ENCODE peak calls at places on chromosome 10, in seven cellular contexts. I is Caco-2, C is HFFc6, O is fibroblast of lung, G is thoracic aorta, U is hepatocyte, A is heart right ventricle. N is an unnamed sample.

GRCh38 chr10:69087600-69088470 is at the start of gene SRGN:
- DNase-seq in I (no peak), C (peak), O (peak), G (peak), U (no peak), A (no peak), N (no peak)

GRCh38 chr10:1706711-1707110 is 30.6 kb downstream of the ADARB2 start:
- DNase-seq in I (no peak), C (no peak), O (no peak), G (no peak), U (no peak), A (no peak), N (no peak)

GRCh38 chr10:14478639-14479038 is 147.9 kb upstream of the FRMD4A start:
- DNase-seq in I (no peak), C (peak), O (peak), G (no peak), U (peak), A (peak), N (peak)

GRCh38 chr10:95423327-95424005 is 132.7 kb upstream of the PDLIM1 start:
- DNase-seq in I (no peak), C (no peak), O (no peak), G (no peak), U (no peak), A (no peak), N (no peak)

GRCh38 chr10:133100706-133101463 is 13.2 kb downstream of the ADGRA1 start:
- DNase-seq in I (peak), C (no peak), O (no peak), G (no peak), U (peak), A (no peak), N (no peak)

GRCh38 chr10:80270887-80271286 is 18.6 kb downstream of the MAT1A start:
- DNase-seq in I (no peak), C (no peak), O (no peak), G (no peak), U (no peak), A (no peak), N (no peak)

GRCh38 chr10:10584164-10584563 is 433.5 kb upstream of the CELF2 start:
- DNase-seq in I (no peak), C (no peak), O (no peak), G (no peak), U (no peak), A (no peak), N (no peak)

GRCh38 chr10:88472540-88472939 is 110.6 kb downstream of the RNLS start:
- DNase-seq in I (no peak), C (peak), O (no peak), G (no peak), U (no peak), A (no peak), N (no peak)

GRCh38 chr10:89404648-89405047 is 9.7 kb upstream of the IFIT5 start:
- DNase-seq in I (no peak), C (no peak), O (no peak), G (no peak), U (no peak), A (no peak), N (no peak)

GRCh38 chr10:96377816-96378294 is 19.1 kb upstream of the OPALIN start:
- DNase-seq in I (no peak), C (peak), O (peak), G (no peak), U (peak), A (peak), N (no peak)

GRCh38 chr10:132788180-132788830 is 2.4 kb upstream of the NKX6-2 start:
- DNase-seq in I (no peak), C (no peak), O (peak), G (no peak), U (no peak), A (no peak), N (no peak)

GRCh38 chr10:19956633-19957032 is 140.4 kb downstream of the PLXDC2 start:
- DNase-seq in I (no peak), C (no peak), O (no peak), G (no peak), U (no peak), A (no peak), N (no peak)

GRCh38 chr10:21173433-21173963 is 276.4 kb upstream of the NEBL start:
- DNase-seq in I (peak), C (no peak), O (no peak), G (no peak), U (peak), A (no peak), N (peak)

GRCh38 chr10:48289652-48290238 is 15.2 kb upstream of the FRMPD2 start:
- DNase-seq in I (peak), C (no peak), O (peak), G (no peak), U (peak), A (peak), N (no peak)

GRCh38 chr10:28503114-28503513 is 29.8 kb upstream of the WAC start:
- DNase-seq in I (peak), C (no peak), O (peak), G (no peak), U (no peak), A (peak), N (no peak)
- TF ChIP-seq CTCF in I (peak), C (no peak), O (no peak), G (no peak), U (peak), A (no peak), N (no peak)

DNA sequence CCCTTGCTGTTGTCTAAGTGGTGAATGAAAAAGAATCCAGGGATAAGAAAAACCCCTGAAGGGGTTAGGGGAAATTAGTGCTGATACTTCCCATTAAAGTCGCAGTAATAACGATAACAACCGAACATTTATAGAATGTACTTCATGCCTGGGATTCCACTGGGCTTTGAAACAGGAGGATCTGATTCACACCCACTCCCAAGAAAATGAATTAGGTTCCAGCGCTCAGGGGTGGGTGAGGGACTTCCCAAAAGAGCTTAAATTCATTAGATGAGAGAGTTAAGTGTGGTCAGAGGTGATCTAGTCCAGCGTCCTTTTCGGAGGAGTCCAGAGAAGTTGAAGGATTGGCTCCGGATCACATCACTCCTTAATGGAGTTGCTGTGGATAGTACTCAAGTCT is 27.4 kb downstream of the BAMBI start:
- DNase-seq in I (no peak), C (no peak), O (peak), G (no peak), U (no peak), A (no peak), N (no peak)
- TF ChIP-seq CTCF in I (no peak), C (no peak), O (no peak), G (no peak), U (no peak), A (no peak), N (no peak)

DNA sequence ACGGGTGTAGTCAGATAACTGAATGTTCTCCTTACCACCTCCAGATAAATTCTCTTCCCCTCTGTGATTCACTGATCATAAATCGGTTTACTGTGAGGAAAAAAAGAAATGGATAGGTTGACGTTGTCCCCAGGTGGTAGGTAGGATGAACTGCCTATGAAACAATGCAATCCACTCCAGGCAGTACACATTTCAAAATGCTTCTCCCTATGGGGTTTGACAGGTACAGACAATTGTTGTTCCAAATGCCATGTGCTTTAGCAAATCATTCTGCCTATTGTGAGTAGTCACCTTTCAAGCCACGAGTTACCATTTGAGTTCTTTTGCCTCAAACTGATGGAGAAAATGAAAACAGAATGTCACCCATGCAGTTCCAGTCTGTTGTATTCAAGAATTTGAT is 21.8 kb downstream of the VIM start:
- DNase-seq in I (no peak), C (no peak), O (peak), G (no peak), U (no peak), A (no peak), N (no peak)
- TF ChIP-seq CTCF in I (no peak), C (peak), O (no peak), G (no peak), U (peak), A (no peak), N (no peak)

GRCh38 chr10:24951201-24952145 is 933 bp downstream of the PRTFDC1 start:
- DNase-seq in I (peak), C (peak), O (peak), G (no peak), U (peak), A (no peak), N (no peak)

GRCh38 chr10:24952146-24952700 is at the start of gene PRTFDC1:
- DNase-seq in I (peak), C (peak), O (peak), G (no peak), U (peak), A (peak), N (peak)

GRCh38 chr10:24950439-24950838 is 2.0 kb downstream of the PRTFDC1 start:
- DNase-seq in I (no peak), C (no peak), O (no peak), G (no peak), U (no peak), A (no peak), N (no peak)

GRCh38 chr10:24953350-24954074 is 1.1 kb upstream of the PRTFDC1 start:
- DNase-seq in I (no peak), C (no peak), O (peak), G (no peak), U (no peak), A (peak), N (no peak)

GRCh38 chr10:24952701-24953349 is 419 bp upstream of the PRTFDC1 start:
- DNase-seq in I (peak), C (peak), O (peak), G (no peak), U (peak), A (peak), N (no peak)
- TF ChIP-seq CTCF in I (peak), C (peak), O (no peak), G (peak), U (peak), A (no peak), N (no peak)